ENCODE peak calls at places on chromosomes 3 and 15, in five cellular contexts. N, Y, O, K and R are unnamed samples.

GRCh38 chr3:122421836-122422235 is 6.0 kb upstream of the WDR5B start:
- DNase-seq in K (no peak), Y (no peak), N (no peak), O (no peak), R (no peak)

GRCh38 chr3:11721114-11721440 is 77.4 kb upstream of the VGLL4 start:
- DNase-seq in O (no peak), Y (no peak), N (no peak), K (no peak), R (no peak)

GRCh38 chr3:51408021-51408420 is 16.9 kb downstream of the RBM15B start:
- DNase-seq in K (no peak), O (no peak), N (no peak), Y (no peak), R (no peak)

GRCh38 chr15:36507458-36507857 is 72.0 kb upstream of the CDIN1 start:
- DNase-seq in N (no peak), Y (no peak), K (no peak), O (no peak), R (no peak)

GRCh38 chr15:98856540-98856907 is 151.1 kb downstream of the PGPEP1L start:
- DNase-seq in N (no peak), Y (no peak), O (no peak), K (no peak), R (no peak)

GRCh38 chr3:52891615-52892081 is 5.7 kb downstream of the STIMATE start:
- DNase-seq in N (no peak), K (no peak), O (no peak), Y (peak), R (no peak)

GRCh38 chr15:73570355-73571032 is 62.7 kb downstream of the NPTN start:
- DNase-seq in K (no peak), Y (no peak), O (no peak), N (no peak), R (peak)

GRCh38 chr15:38059665-38060064 is 125.2 kb downstream of the TMCO5A start:
- DNase-seq in O (no peak), Y (no peak), K (no peak), N (no peak), R (no peak)

GRCh38 chr3:8482960-8483665 is 18.5 kb upstream of the LMCD1 start:
- DNase-seq in K (no peak), N (no peak), O (peak), Y (peak), R (no peak)

GRCh38 chr3:11660242-11660641 is 16.5 kb upstream of the VGLL4 start:
- DNase-seq in K (no peak), N (no peak), O (no peak), Y (no peak), R (no peak)

GRCh38 chr3:115615451-115615850 is 7.9 kb upstream of the GAP43 start:
- DNase-seq in N (no peak), O (no peak), Y (no peak), K (no peak), R (no peak)

GRCh38 chr15:50778089-50778488 is 12.6 kb upstream of the SPPL2A start:
- DNase-seq in O (no peak), N (no peak), Y (no peak), K (no peak), R (no peak)

GRCh38 chr3:8470801-8471200 is 30.8 kb upstream of the LMCD1 start:
- DNase-seq in K (no peak), Y (no peak), O (no peak), N (no peak), R (no peak)

GRCh38 chr3:11482024-11482423 is 161.7 kb downstream of the VGLL4 start:
- DNase-seq in N (no peak), O (no peak), K (no peak), Y (peak), R (no peak)

GRCh38 chr15:91704343-91704742 is 149.2 kb upstream of the SLCO3A1 start:
- DNase-seq in Y (no peak), N (no peak), O (no peak), K (no peak), R (no peak)

GRCh38 chr3:132973441-132973840 is 64.8 kb upstream of the TMEM108 start:
- DNase-seq in Y (no peak), O (no peak), K (no peak), N (no peak), R (no peak)

GRCh38 chr15:49865925-49866757 is 245.3 kb downstream of the DTWD1 start:
- DNase-seq in N (no peak), Y (no peak), O (no peak), K (no peak), R (no peak)

GRCh38 chr3:24472358-24472757 is 22.3 kb downstream of the THRB start:
- DNase-seq in K (no peak), O (no peak), N (no peak), Y (no peak), R (no peak)

GRCh38 chr3:147672436-147672835 is 263.3 kb downstream of the ZIC1 start:
- DNase-seq in O (no peak), N (no peak), Y (no peak), K (no peak), R (no peak)

GRCh38 chr3:76724075-76724474 is 315.8 kb upstream of the ROBO2 start:
- DNase-seq in N (no peak), O (no peak), K (no peak), Y (no peak), R (no peak)
- TF ChIP-seq CTCF in N (peak), O (no peak), K (no peak), Y (no peak), R (no peak)

DNA sequence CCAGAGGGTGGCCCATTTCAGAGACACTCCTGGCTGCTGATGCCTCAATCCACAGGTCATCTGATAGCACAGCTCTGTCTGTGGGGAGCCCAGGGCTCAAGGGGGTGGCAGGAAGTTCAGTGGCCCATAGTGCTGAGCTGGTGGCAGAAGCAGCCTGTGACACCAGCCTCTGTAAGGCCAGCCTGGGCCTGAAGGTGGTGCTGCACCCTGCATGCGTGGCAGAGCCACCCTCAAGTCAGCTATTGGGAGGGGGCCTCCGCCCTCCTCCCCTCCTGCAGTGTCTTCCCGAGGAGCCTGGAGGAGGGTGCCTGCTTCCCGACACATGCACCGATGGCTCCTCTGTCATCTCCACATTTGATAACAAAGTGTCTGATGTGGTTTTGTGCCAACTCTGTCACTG is 3.0 kb downstream of the PLA1A start:
- DNase-seq in O (no peak), Y (no peak), N (peak), K (no peak), R (peak)
- TF ChIP-seq CTCF in O (no peak), Y (no peak), N (peak), K (no peak), R (peak)

GRCh38 chr3:10299175-10299574 is 6.4 kb upstream of the GHRL start:
- DNase-seq in K (no peak), O (no peak), Y (no peak), N (peak), R (no peak)
- TF ChIP-seq CTCF in K (no peak), O (no peak), Y (no peak), N (peak), R (no peak)

GRCh38 chr3:23294770-23295387 is 91.8 kb downstream of the UBE2E2 start:
- DNase-seq in O (no peak), N (no peak), Y (no peak), K (no peak), R (no peak)
- TF ChIP-seq CTCF in O (no peak), N (no peak), Y (no peak), K (no peak), R (no peak)

DNA sequence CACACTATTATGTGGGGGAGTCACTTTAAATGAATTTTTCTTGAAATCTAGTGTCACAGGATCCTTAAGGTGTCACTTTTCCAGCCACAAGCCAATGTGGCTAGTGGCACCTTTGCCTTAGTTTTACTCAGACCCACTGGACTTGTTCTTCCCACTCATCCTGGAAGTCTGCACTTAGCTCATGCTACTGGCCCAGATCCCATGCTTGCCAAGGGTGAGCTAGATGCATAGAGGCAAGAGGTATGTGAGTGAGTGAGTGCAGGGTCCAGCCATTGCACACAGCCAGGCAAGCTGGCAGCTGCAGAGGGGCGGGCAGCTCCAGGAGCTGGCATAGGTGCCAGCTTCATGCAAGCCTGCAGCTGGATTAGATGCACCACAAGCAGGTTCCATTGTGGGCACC is 81.0 kb downstream of the CGGBP1 start:
- DNase-seq in N (no peak), Y (no peak), K (no peak), O (no peak), R (no peak)
- TF ChIP-seq CTCF in N (no peak), Y (no peak), K (no peak), O (no peak), R (no peak)

GRCh38 chr15:88918738-88919137 is 5.6 kb upstream of the MFGE8 start:
- DNase-seq in O (peak), K (no peak), Y (peak), N (no peak), R (peak)
- TF ChIP-seq CTCF in O (no peak), K (no peak), Y (no peak), N (no peak), R (no peak)

GRCh38 chr3:35659808-35660207 is 20.5 kb downstream of the ARPP21 start:
- DNase-seq in K (no peak), N (no peak), O (no peak), Y (no peak), R (peak)
- TF ChIP-seq CTCF in K (no peak), N (peak), O (no peak), Y (no peak), R (no peak)